ENCODE peak calls at places on chromosomes 3 and 15, in five cellular contexts. One of them, this sample, is unnamed.

GRCh38 chr3:57983734-57984518 is 24.3 kb upstream of the FLNB start:
- DNase-seq in Panc1: peak
- DNase-seq in ACHN: peak
- DNase-seq in NCI-H2107: no peak
- DNase-seq in CD4-positive, alpha-beta T cell: peak
- DNase-seq in this sample: no peak

GRCh38 chr15:37095993-37096877 is 4.1 kb downstream of the MEIS2 start:
- DNase-seq in Panc1: no peak
- DNase-seq in ACHN: no peak
- DNase-seq in NCI-H2107: no peak
- DNase-seq in CD4-positive, alpha-beta T cell: no peak
- DNase-seq in this sample: no peak

GRCh38 chr15:72342385-72342784 is 22.4 kb upstream of the CELF6 start:
- DNase-seq in Panc1: no peak
- DNase-seq in ACHN: peak
- DNase-seq in NCI-H2107: no peak
- DNase-seq in CD4-positive, alpha-beta T cell: peak
- DNase-seq in this sample: no peak

GRCh38 chr3:132787616-132788015 is 65.4 kb upstream of the NPHP3 start:
- DNase-seq in Panc1: no peak
- DNase-seq in ACHN: no peak
- DNase-seq in NCI-H2107: no peak
- DNase-seq in CD4-positive, alpha-beta T cell: no peak
- DNase-seq in this sample: no peak

GRCh38 chr15:94387854-94388441 is 156.6 kb downstream of the MCTP2 start:
- DNase-seq in Panc1: no peak
- DNase-seq in ACHN: no peak
- DNase-seq in NCI-H2107: no peak
- DNase-seq in CD4-positive, alpha-beta T cell: no peak
- DNase-seq in this sample: no peak

GRCh38 chr3:138942861-138943623 is 3.9 kb downstream of the FOXL2 start:
- DNase-seq in Panc1: no peak
- DNase-seq in ACHN: no peak
- DNase-seq in NCI-H2107: no peak
- DNase-seq in CD4-positive, alpha-beta T cell: no peak
- DNase-seq in this sample: no peak

GRCh38 chr3:3201584-3201983 is 22.1 kb upstream of the CRBN start:
- DNase-seq in Panc1: no peak
- DNase-seq in ACHN: no peak
- DNase-seq in NCI-H2107: no peak
- DNase-seq in CD4-positive, alpha-beta T cell: no peak
- DNase-seq in this sample: no peak

GRCh38 chr15:64153480-64154367 is 2.2 kb downstream of the SNX22 start:
- DNase-seq in Panc1: peak
- DNase-seq in ACHN: peak
- DNase-seq in NCI-H2107: peak
- DNase-seq in CD4-positive, alpha-beta T cell: peak
- DNase-seq in this sample: peak

This sample was measured in epithelial cell of prostate.